ENCODE peak calls at places on chromosomes 13 and 19, in five cellular contexts. H, Z, N, K and Q are unnamed samples.

GRCh38 chr13:73195091-73195490 is 136.3 kb downstream of the KLF5 start:
- DNase-seq in N (no peak), H (no peak), K (no peak), Z (no peak), Q (no peak)

GRCh38 chr19:40217027-40217810 is 965 bp downstream of the TTC9B start:
- DNase-seq in H (no peak), K (no peak), Z (no peak), N (peak; percentile 69), Q (no peak)

GRCh38 chr19:39671739-39672363 is 16.1 kb downstream of the LGALS16 start:
- DNase-seq in Z (no peak), K (no peak), N (peak; percentile 66), H (no peak), Q (peak; percentile 38)

GRCh38 chr13:27455331-27455855 is 5.0 kb upstream of the MTIF3 start:
- DNase-seq in H (no peak), N (no peak), K (no peak), Z (no peak), Q (no peak)

GRCh38 chr13:79126706-79127105 is 279.3 kb downstream of the RBM26 start:
- DNase-seq in K (no peak), H (no peak), N (no peak), Z (no peak), Q (no peak)

GRCh38 chr13:101875717-101876393 is 423.4 kb downstream of the ITGBL1 start:
- DNase-seq in H (no peak), N (no peak), Z (peak; percentile 65), K (no peak), Q (peak; percentile 20)

GRCh38 chr19:15129856-15130580 is 22.8 kb downstream of the SYDE1 start:
- DNase-seq in K (no peak), H (no peak), N (peak; percentile 16), Z (no peak), Q (no peak)

GRCh38 chr19:11199517-11199916 is 2.2 kb upstream of the KANK2 start:
- DNase-seq in K (no peak), N (no peak), H (no peak), Z (no peak), Q (no peak)

GRCh38 chr19:43802216-43802951 is at the start of gene LYPD5:
- DNase-seq in N (no peak), H (no peak), K (no peak), Z (no peak), Q (no peak)

GRCh38 chr19:38727868-38728660 is 16.2 kb downstream of the CAPN12 start:
- DNase-seq in N (no peak), H (no peak), K (no peak), Z (peak; percentile 51), Q (no peak)

GRCh38 chr13:113758651-113759524 is at the start of gene TMEM255B:
- DNase-seq in K (peak; percentile 90), Z (no peak), N (peak; percentile 10), H (peak; percentile 53), Q (peak; percentile 35)

GRCh38 chr13:30004204-30004603 is 153.8 kb upstream of the UBL3 start:
- DNase-seq in H (no peak), K (no peak), Z (no peak), N (no peak), Q (peak; percentile 15)

GRCh38 chr19:49113762-49114629 is at the start of gene LIN7B:
- DNase-seq in K (peak; percentile 77), Z (no peak), H (peak; percentile 84), N (peak; percentile 52), Q (peak; percentile 48)

GRCh38 chr13:36530050-36530789 is 97.9 kb downstream of the CCNA1 start:
- DNase-seq in N (no peak), K (no peak), Z (peak; percentile 53), H (no peak), Q (no peak)

GRCh38 chr19:17777840-17778620 is 16.9 kb upstream of the B3GNT3 start:
- DNase-seq in Z (peak; percentile 91), H (no peak), N (peak; percentile 90), K (peak; percentile 54), Q (peak; percentile 17)

GRCh38 chr13:62209539-62209938 is 793.9 kb upstream of the PCDH20 start:
- DNase-seq in Z (no peak), H (no peak), N (no peak), K (no peak), Q (no peak)

GRCh38 chr19:4284176-4284958 is 5.3 kb downstream of the SHD start:
- DNase-seq in K (no peak), N (peak; percentile 77), Z (no peak), H (no peak), Q (no peak)

DNA sequence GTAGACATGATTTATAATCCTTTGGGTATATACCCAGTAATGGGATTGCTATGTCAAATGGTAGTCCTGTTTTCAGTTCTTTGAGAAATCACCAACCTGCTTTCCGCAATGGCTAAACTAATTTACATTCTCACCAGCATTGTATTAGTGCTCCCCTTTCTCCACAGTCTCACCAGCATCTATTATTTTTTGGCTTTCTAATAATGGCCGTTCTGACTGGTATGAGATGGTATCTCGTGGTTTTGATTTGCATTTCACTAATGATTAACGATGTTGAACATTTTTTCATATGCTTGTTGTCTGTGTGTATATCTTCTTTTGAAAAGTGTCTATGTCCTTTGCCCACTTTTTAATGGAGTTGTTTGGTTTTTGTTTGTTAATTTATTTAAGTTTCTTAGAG is 165.1 kb downstream of the PDS5B start:
- DNase-seq in H (no peak), N (no peak), Z (no peak), K (no peak), Q (no peak)
- TF ChIP-seq CTCF in H (no peak), N (no peak), Z (no peak), K (no peak), Q (no peak)

DNA sequence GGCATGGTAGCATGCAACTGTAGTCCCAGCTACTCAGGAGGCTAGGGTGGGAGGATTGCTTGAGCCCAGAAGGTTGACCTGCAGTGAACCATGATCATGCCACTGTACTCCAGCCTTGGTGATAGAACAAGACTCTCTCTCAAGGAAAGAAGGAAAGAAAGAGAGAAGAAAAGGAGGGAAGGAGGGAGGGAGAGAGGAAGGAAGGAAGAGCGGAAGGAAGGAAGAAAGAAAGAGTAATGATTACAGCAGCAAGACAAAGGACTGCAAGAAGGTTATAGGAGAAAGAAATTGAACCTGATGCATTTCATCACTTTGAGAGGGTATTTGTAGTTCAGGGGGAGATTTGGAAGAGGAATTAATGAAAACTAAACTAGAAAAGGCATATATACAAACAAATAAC is 155.7 kb downstream of the LACC1 start:
- DNase-seq in H (no peak), N (no peak), K (no peak), Z (no peak), Q (no peak)
- TF ChIP-seq CTCF in H (no peak), N (no peak), K (no peak), Z (no peak), Q (no peak)

GRCh38 chr19:16595097-16595496 is 22.9 kb upstream of the SLC35E1 start:
- DNase-seq in Z (no peak), K (no peak), N (no peak), H (no peak), Q (no peak)

GRCh38 chr19:16594131-16594586 is 21.9 kb upstream of the SLC35E1 start:
- DNase-seq in N (no peak), H (peak; percentile 68), K (no peak), Z (no peak), Q (no peak)

GRCh38 chr19:16593181-16593580 is 21.0 kb upstream of the SLC35E1 start:
- DNase-seq in K (no peak), Z (no peak), N (no peak), H (no peak), Q (no peak)

GRCh38 chr19:16596399-16596798 is 24.2 kb upstream of the SLC35E1 start:
- DNase-seq in N (no peak), H (no peak), K (no peak), Z (no peak), Q (no peak)

DNA sequence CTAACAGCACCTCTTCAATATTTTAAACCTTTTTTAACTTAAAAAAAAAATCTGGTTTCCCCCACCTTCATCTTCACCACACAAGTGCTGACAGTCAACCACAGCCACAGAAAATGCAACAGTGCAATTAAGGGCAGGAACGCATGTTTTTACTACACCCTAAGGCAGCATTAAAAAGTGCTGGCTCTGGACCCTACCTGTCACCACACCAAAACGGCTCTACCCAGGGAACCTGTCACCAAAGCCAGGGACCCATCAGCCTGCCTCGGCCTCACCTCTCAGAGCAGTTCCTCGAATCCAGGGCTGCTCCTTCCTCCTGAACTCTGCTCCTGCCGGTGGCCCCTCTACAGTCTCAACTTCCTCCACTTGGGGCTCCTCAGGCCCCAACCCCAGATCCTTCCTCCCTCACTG is 22.5 kb upstream of the SLC35E1 start:
- DNase-seq in N (no peak), Z (no peak), H (no peak), K (no peak), Q (no peak)
- TF ChIP-seq CTCF in N (no peak), Z (no peak), H (no peak), K (no peak), Q (no peak)

DNA sequence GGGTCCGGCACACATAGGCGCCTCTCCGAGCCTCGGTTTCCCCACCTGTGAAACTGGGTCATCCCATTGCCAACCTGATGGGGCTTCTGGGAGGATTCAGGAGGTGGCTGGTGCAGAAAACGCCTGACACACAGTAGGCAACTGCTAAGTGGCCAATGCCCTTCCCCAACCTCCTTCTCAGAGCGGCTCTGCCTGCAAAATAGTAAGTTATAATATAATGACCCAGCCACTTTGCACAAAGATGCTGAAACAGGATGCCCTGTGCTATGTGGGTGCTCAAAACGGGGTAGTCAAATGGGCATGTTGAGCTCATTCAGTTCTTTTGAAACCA is 453 bp downstream of the MARCHF2 start:
- DNase-seq in H (no peak), N (no peak), K (no peak), Z (no peak), Q (no peak)
- TF ChIP-seq CTCF in H (no peak), N (no peak), K (no peak), Z (no peak), Q (no peak)

DNA sequence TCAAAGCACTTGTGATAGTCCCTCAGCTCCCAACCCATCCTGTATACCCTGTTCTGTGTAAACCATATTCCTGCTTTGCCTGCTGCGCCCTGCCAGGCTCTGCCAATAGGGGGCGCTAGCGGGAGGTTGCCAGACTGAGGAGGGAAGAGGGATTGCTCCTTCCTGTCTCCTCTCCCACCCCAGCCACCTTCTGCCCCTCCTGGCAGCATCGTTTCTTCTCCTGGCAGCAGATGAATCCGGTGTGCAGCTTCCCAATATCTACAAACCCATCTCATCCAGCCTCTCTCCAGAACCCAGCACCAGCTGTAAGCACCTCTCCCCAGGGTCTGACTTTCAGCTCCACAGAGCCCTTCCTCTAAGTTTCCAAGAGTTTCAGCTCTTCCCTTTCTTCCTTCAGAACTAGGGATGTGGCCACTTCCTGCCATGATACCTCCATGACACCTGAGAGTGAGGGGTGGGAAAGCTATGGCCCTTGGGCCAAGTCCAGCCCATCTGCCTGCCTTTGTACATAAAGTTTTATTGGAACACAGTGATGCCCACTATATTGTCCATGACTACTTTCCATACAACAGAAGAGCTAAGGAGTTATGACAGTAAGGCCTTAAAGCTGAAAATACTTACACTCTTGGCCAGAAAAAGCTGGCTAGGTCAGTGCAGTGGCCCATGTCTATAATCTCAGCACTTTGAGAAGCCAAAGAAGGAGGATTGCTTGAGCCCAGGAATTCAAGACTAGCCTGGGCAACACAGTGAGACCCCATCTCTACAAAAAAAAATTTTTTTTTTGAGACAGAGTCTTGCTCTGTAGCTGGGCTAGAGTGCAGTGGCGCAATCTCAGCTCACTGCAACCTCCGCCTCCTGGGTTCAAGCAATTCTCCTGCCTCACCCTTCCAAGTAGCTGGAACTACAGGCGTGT is 34.5 kb upstream of the ATP1A3 start:
- DNase-seq in N (peak; percentile 63), K (no peak), H (no peak), Z (no peak), Q (no peak)
- TF ChIP-seq CTCF in N (peak; percentile 99), K (no peak), H (peak; percentile 28), Z (peak; percentile 33), Q (peak; percentile 79)